ENCODE peak calls at places on chromosomes 1 and 21, in nine cellular contexts. U is left cardiac atrium; D is Calu3; B is NCI-H2029 treated with DMSO at 0.1 percent for 48 hours; L is SW480; N is COR-L47; O is AG08396; Z is activated CD4-positive, alpha-beta T cell treated with anti-CD3 and anti-CD28 coated beads for 24 hours; E is HEK293T. M is an unnamed sample.
A peak's percentile ranks its signal among the peaks of the same experiment; 100 is the strongest.

GRCh38 chr1:228185641-228185965 is 20.0 kb downstream of the IBA57 start:
- DNase-seq in E (no peak), N (no peak), D (no peak), L (no peak), U (no peak), O (no peak), Z (no peak), B (no peak), M (no peak)

GRCh38 chr21:15400905-15401304 is 328.9 kb upstream of the USP25 start:
- DNase-seq in Z (no peak), L (no peak), E (no peak), N (no peak), B (no peak), U (no peak), O (no peak), D (no peak), M (no peak)

GRCh38 chr1:228039504-228039903 is 32.7 kb downstream of the WNT3A start:
- DNase-seq in E (no peak), Z (no peak), U (no peak), N (no peak), L (no peak), D (no peak), O (no peak), B (no peak), M (no peak)

GRCh38 chr1:184376359-184376758 is 10.5 kb upstream of the C1orf21 start:
- DNase-seq in Z (no peak), U (no peak), E (no peak), D (no peak), N (no peak), B (no peak), L (no peak), O (no peak), M (no peak)

GRCh38 chr1:82923957-82924356 is 1075.0 kb downstream of the TTLL7 start:
- DNase-seq in Z (no peak), D (no peak), L (no peak), O (no peak), U (no peak), N (no peak), B (no peak), E (no peak), M (no peak)

GRCh38 chr1:119347858-119348257 is 20.7 kb upstream of the HAO2 start:
- DNase-seq in E (no peak), D (no peak), U (no peak), Z (no peak), B (no peak), L (no peak), O (no peak), N (no peak), M (peak; percentile 17)

GRCh38 chr21:26849428-26850115 is 4.4 kb upstream of the ADAMTS1 start:
- DNase-seq in Z (no peak), B (no peak), D (peak; percentile 21), N (peak; percentile 54), L (peak; percentile 41), O (peak; percentile 35), E (no peak), U (no peak), M (peak; percentile 69)

GRCh38 chr1:98897479-98897878 is 107.2 kb downstream of the PLPPR5 start:
- DNase-seq in O (no peak), E (no peak), U (no peak), D (no peak), N (no peak), B (no peak), L (no peak), Z (no peak), M (no peak)

GRCh38 chr1:97017895-97018294 is 296.3 kb downstream of the PTBP2 start:
- DNase-seq in B (no peak), L (no peak), O (no peak), Z (no peak), D (peak; percentile 11), U (no peak), E (no peak), N (no peak), M (peak; percentile 20)

GRCh38 chr1:33266766-33267165 is 10.5 kb downstream of the ZNF362 start:
- DNase-seq in U (no peak), E (no peak), Z (no peak), B (no peak), L (no peak), D (no peak), O (no peak), N (no peak), M (no peak)

GRCh38 chr1:60859111-60859510 is 223.2 kb upstream of the NFIA start:
- DNase-seq in U (no peak), N (no peak), Z (no peak), E (no peak), L (no peak), D (no peak), O (no peak), B (no peak), M (no peak)

GRCh38 chr1:111227875-111228747 is 598 bp downstream of the CHI3L2 start:
- DNase-seq in U (peak; percentile 27), E (no peak), O (peak; percentile 86), L (peak; percentile 81), Z (no peak), D (peak; percentile 32), N (no peak), B (no peak), M (peak; percentile 83)

GRCh38 chr1:66434096-66434495 is 99.9 kb upstream of the SGIP1 start:
- DNase-seq in U (no peak), L (no peak), O (no peak), B (no peak), E (no peak), D (no peak), N (no peak), Z (no peak), M (no peak)

GRCh38 chr1:100704473-100704872 is 15.1 kb upstream of the VCAM1 start:
- DNase-seq in E (no peak), O (no peak), L (no peak), Z (no peak), U (no peak), D (no peak), B (no peak), N (no peak), M (no peak)

GRCh38 chr1:32263744-32264143 is 12.7 kb downstream of the LCK start:
- DNase-seq in D (no peak), U (no peak), Z (no peak), B (no peak), L (no peak), E (no peak), N (no peak), O (no peak), M (no peak)